ENCODE peak calls at places on chromosome 13, in six cellular contexts. One of them, this sample, is unnamed.

GRCh38 chr13:75760182-75760981 is 124.3 kb downstream of the LMO7 start:
- DNase-seq in HFF-Myc: no peak
- DNase-seq in colonic mucosa: peak
- DNase-seq in ovary: no peak
- DNase-seq in body of pancreas: peak
- DNase-seq in choroid plexus epithelial cell: peak
- DNase-seq in this sample: peak

GRCh38 chr13:94033830-94034642 is 445.4 kb downstream of the DCT start:
- DNase-seq in HFF-Myc: no peak
- DNase-seq in colonic mucosa: no peak
- DNase-seq in ovary: no peak
- DNase-seq in body of pancreas: no peak
- DNase-seq in choroid plexus epithelial cell: peak
- DNase-seq in this sample: no peak

GRCh38 chr13:67278230-67278629 is 48.1 kb upstream of the PCDH9 start:
- DNase-seq in HFF-Myc: no peak
- DNase-seq in colonic mucosa: no peak
- DNase-seq in ovary: no peak
- DNase-seq in body of pancreas: no peak
- DNase-seq in choroid plexus epithelial cell: peak
- DNase-seq in this sample: no peak

GRCh38 chr13:106357198-106357597 is 178.3 kb downstream of the EFNB2 start:
- DNase-seq in HFF-Myc: no peak
- DNase-seq in colonic mucosa: no peak
- DNase-seq in ovary: no peak
- DNase-seq in body of pancreas: no peak
- DNase-seq in choroid plexus epithelial cell: no peak
- DNase-seq in this sample: no peak

GRCh38 chr13:93942016-93942415 is 537.5 kb downstream of the DCT start:
- DNase-seq in HFF-Myc: no peak
- DNase-seq in colonic mucosa: no peak
- DNase-seq in ovary: no peak
- DNase-seq in body of pancreas: no peak
- DNase-seq in choroid plexus epithelial cell: no peak
- DNase-seq in this sample: no peak

GRCh38 chr13:77002590-77003190 is 10.8 kb downstream of the CLN5 start:
- DNase-seq in HFF-Myc: peak
- DNase-seq in colonic mucosa: no peak
- DNase-seq in ovary: no peak
- DNase-seq in body of pancreas: no peak
- DNase-seq in choroid plexus epithelial cell: peak
- DNase-seq in this sample: no peak

GRCh38 chr13:78589206-78589605 is 14.1 kb downstream of the POU4F1 start:
- DNase-seq in HFF-Myc: no peak
- DNase-seq in colonic mucosa: peak
- DNase-seq in ovary: no peak
- DNase-seq in body of pancreas: no peak
- DNase-seq in choroid plexus epithelial cell: no peak
- DNase-seq in this sample: no peak

GRCh38 chr13:43492745-43493144 is 294.0 kb downstream of the ENOX1 start:
- DNase-seq in HFF-Myc: no peak
- DNase-seq in colonic mucosa: no peak
- DNase-seq in ovary: no peak
- DNase-seq in body of pancreas: no peak
- DNase-seq in choroid plexus epithelial cell: no peak
- DNase-seq in this sample: no peak

GRCh38 chr13:35630551-35631275 is 154.2 kb upstream of the MAB21L1 start:
- DNase-seq in HFF-Myc: peak
- DNase-seq in colonic mucosa: no peak
- DNase-seq in ovary: no peak
- DNase-seq in body of pancreas: no peak
- DNase-seq in choroid plexus epithelial cell: peak
- DNase-seq in this sample: no peak

GRCh38 chr13:90947976-90948375 is 399.5 kb upstream of the MIR17HG start:
- DNase-seq in HFF-Myc: no peak
- DNase-seq in colonic mucosa: no peak
- DNase-seq in ovary: no peak
- DNase-seq in body of pancreas: no peak
- DNase-seq in choroid plexus epithelial cell: no peak
- DNase-seq in this sample: no peak

GRCh38 chr13:46327256-46327655 is 59.8 kb downstream of the RUBCNL start:
- DNase-seq in HFF-Myc: no peak
- DNase-seq in colonic mucosa: no peak
- DNase-seq in ovary: no peak
- DNase-seq in body of pancreas: no peak
- DNase-seq in choroid plexus epithelial cell: no peak
- DNase-seq in this sample: no peak

GRCh38 chr13:36981156-36981743 is 17.9 kb downstream of the ALG5 start:
- DNase-seq in HFF-Myc: no peak
- DNase-seq in colonic mucosa: no peak
- DNase-seq in ovary: no peak
- DNase-seq in body of pancreas: no peak
- DNase-seq in choroid plexus epithelial cell: peak
- DNase-seq in this sample: no peak

GRCh38 chr13:43965446-43965845 is 85.7 kb downstream of the LACC1 start:
- DNase-seq in HFF-Myc: no peak
- DNase-seq in colonic mucosa: no peak
- DNase-seq in ovary: no peak
- DNase-seq in body of pancreas: no peak
- DNase-seq in choroid plexus epithelial cell: no peak
- DNase-seq in this sample: no peak

GRCh38 chr13:70571221-70571620 is 463.0 kb upstream of the KLHL1 start:
- DNase-seq in HFF-Myc: no peak
- DNase-seq in colonic mucosa: no peak
- DNase-seq in ovary: no peak
- DNase-seq in body of pancreas: no peak
- DNase-seq in choroid plexus epithelial cell: no peak
- DNase-seq in this sample: no peak

GRCh38 chr13:93805736-93806135 is 579.1 kb downstream of the GPC6 start:
- DNase-seq in HFF-Myc: no peak
- DNase-seq in colonic mucosa: no peak
- DNase-seq in ovary: no peak
- DNase-seq in body of pancreas: no peak
- DNase-seq in choroid plexus epithelial cell: no peak
- DNase-seq in this sample: no peak

GRCh38 chr13:88617176-88617575 is 946.0 kb downstream of the SLITRK5 start:
- DNase-seq in HFF-Myc: no peak
- DNase-seq in colonic mucosa: no peak
- DNase-seq in ovary: no peak
- DNase-seq in body of pancreas: no peak
- DNase-seq in choroid plexus epithelial cell: no peak
- DNase-seq in this sample: no peak

GRCh38 chr13:106533101-106533939 is 2.1 kb downstream of the EFNB2 start:
- DNase-seq in HFF-Myc: no peak
- DNase-seq in colonic mucosa: peak
- DNase-seq in ovary: peak
- DNase-seq in body of pancreas: peak
- DNase-seq in choroid plexus epithelial cell: peak
- DNase-seq in this sample: peak

GRCh38 chr13:33276581-33276980 is 9.0 kb downstream of the STARD13 start:
- DNase-seq in HFF-Myc: no peak
- DNase-seq in colonic mucosa: no peak
- DNase-seq in ovary: no peak
- DNase-seq in body of pancreas: no peak
- DNase-seq in choroid plexus epithelial cell: peak
- DNase-seq in this sample: no peak

GRCh38 chr13:91632071-91632470 is 233.7 kb downstream of the GPC5 start:
- DNase-seq in HFF-Myc: no peak
- DNase-seq in colonic mucosa: no peak
- DNase-seq in ovary: no peak
- DNase-seq in body of pancreas: no peak
- DNase-seq in choroid plexus epithelial cell: no peak
- DNase-seq in this sample: no peak

GRCh38 chr13:46655727-46656180 is 102.8 kb downstream of the LRCH1 start:
- DNase-seq in HFF-Myc: no peak
- DNase-seq in colonic mucosa: peak
- DNase-seq in ovary: no peak
- DNase-seq in body of pancreas: no peak
- DNase-seq in choroid plexus epithelial cell: peak
- DNase-seq in this sample: no peak

GRCh38 chr13:89897681-89898080 is 1449.8 kb upstream of the MIR17HG start:
- DNase-seq in HFF-Myc: no peak
- DNase-seq in colonic mucosa: no peak
- DNase-seq in ovary: no peak
- DNase-seq in body of pancreas: no peak
- DNase-seq in choroid plexus epithelial cell: no peak
- DNase-seq in this sample: no peak

GRCh38 chr13:85806553-85807175 is 7.4 kb upstream of the SLITRK6 start:
- DNase-seq in HFF-Myc: no peak
- DNase-seq in colonic mucosa: no peak
- DNase-seq in ovary: no peak
- DNase-seq in body of pancreas: no peak
- DNase-seq in choroid plexus epithelial cell: peak
- DNase-seq in this sample: no peak

GRCh38 chr13:98751397-98752110 is 918 bp downstream of the SLC15A1 start:
- DNase-seq in HFF-Myc: no peak
- DNase-seq in colonic mucosa: no peak
- DNase-seq in ovary: no peak
- DNase-seq in body of pancreas: peak
- DNase-seq in choroid plexus epithelial cell: peak
- DNase-seq in this sample: no peak

GRCh38 chr13:41848435-41849255 is 112.3 kb downstream of the VWA8 start:
- DNase-seq in HFF-Myc: no peak
- DNase-seq in colonic mucosa: no peak
- DNase-seq in ovary: no peak
- DNase-seq in body of pancreas: no peak
- DNase-seq in choroid plexus epithelial cell: peak
- DNase-seq in this sample: no peak
- TF ChIP-seq CTCF in HFF-Myc: no peak
- TF ChIP-seq CTCF in colonic mucosa: no peak
- TF ChIP-seq CTCF in ovary: no peak
- TF ChIP-seq CTCF in body of pancreas: no peak
- TF ChIP-seq CTCF in choroid plexus epithelial cell: peak
- TF ChIP-seq CTCF in this sample: no peak

DNA sequence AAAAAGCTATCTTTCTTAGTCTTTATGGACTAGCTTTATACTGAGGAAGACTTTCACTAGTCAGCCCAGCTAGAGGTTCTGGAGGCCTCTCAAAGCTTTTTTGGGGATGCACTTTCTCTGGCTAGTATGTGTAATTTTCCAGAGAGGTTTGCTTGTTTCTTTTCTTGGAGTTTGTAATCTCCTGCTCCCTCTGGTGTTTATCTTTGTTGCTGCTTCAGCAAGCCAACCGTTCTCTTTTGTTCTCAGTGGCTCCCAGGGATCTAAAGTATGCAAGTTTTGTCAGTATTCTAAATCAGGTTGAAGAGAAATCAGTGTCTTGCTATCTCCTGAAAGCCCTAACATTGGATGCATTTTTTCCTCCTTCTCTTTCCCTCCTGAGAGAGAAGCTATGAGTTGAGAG is 121.1 kb upstream of the MYO16 start:
- DNase-seq in HFF-Myc: no peak
- DNase-seq in colonic mucosa: no peak
- DNase-seq in ovary: no peak
- DNase-seq in body of pancreas: no peak
- DNase-seq in choroid plexus epithelial cell: peak
- DNase-seq in this sample: no peak
- TF ChIP-seq CTCF in HFF-Myc: peak
- TF ChIP-seq CTCF in colonic mucosa: peak
- TF ChIP-seq CTCF in ovary: no peak
- TF ChIP-seq CTCF in body of pancreas: no peak
- TF ChIP-seq CTCF in choroid plexus epithelial cell: peak
- TF ChIP-seq CTCF in this sample: no peak

DNA sequence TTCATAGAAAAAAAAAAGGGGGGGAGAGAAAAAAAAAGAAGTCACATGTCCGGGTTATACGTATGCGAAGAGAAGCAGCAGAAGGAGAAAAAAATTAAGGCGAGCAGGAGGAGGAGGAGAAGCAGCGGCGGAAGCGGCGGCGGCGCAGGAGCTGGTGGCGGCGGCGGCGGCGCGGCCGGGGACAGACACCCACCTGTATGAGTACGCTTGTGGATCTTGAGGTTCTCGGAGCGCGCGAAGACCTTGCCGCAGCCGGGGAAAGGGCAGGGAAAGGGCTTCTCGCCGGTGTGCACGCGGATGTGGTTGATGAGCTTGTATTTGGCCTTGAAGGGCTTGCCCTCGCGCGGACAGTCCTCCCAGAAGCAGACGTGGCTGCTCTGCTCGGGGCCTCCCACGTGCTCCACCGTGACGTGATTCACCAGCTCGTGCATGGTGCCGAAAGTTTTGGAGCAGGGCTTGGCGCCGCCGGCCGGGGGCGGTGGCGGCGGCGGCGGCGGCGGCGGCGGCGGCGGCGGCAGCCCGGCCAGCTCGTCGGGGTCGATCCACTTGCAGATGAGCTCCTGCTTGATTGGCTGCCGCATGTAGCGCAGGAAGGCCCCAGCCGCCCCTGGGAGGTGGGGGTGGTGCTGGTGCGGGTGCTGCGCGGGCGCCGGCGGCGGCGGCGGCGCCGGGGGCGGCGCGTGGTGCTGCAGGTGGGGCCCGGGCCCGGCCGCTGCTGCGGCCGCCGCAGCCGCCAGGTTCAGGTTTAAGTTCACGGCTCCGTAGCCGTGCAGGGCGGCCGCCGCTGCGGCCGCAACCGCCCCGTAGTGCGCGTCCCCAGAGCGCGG is 1.4 kb downstream of the ZIC5 start:
- DNase-seq in HFF-Myc: no peak
- DNase-seq in colonic mucosa: peak
- DNase-seq in ovary: peak
- DNase-seq in body of pancreas: no peak
- DNase-seq in choroid plexus epithelial cell: peak
- DNase-seq in this sample: peak
- TF ChIP-seq CTCF in HFF-Myc: no peak
- TF ChIP-seq CTCF in colonic mucosa: no peak
- TF ChIP-seq CTCF in ovary: no peak
- TF ChIP-seq CTCF in body of pancreas: no peak
- TF ChIP-seq CTCF in choroid plexus epithelial cell: no peak
- TF ChIP-seq CTCF in this sample: no peak

GRCh38 chr13:27868639-27869435 is 51.0 kb upstream of the PDX1 start:
- DNase-seq in HFF-Myc: no peak
- DNase-seq in colonic mucosa: no peak
- DNase-seq in ovary: no peak
- DNase-seq in body of pancreas: peak
- DNase-seq in choroid plexus epithelial cell: peak
- DNase-seq in this sample: no peak
- TF ChIP-seq CTCF in HFF-Myc: peak
- TF ChIP-seq CTCF in colonic mucosa: peak
- TF ChIP-seq CTCF in ovary: no peak
- TF ChIP-seq CTCF in body of pancreas: peak
- TF ChIP-seq CTCF in choroid plexus epithelial cell: peak
- TF ChIP-seq CTCF in this sample: peak